ENCODE peak calls at places on chromosomes 7 and 10, in seven cellular contexts. F, V, P, Q, H, O and Z are unnamed samples.

GRCh38 chr7:88455696-88456095 is 149.0 kb upstream of the STEAP4 start:
- DNase-seq in F (no peak), V (no peak), P (no peak), Q (no peak), H (no peak), O (no peak), Z (no peak)

GRCh38 chr7:47347986-47348385 is 233.9 kb downstream of the TNS3 start:
- DNase-seq in F (no peak), V (no peak), P (no peak), Q (no peak), H (no peak), O (no peak), Z (no peak)

GRCh38 chr7:18356195-18356645 is 139.3 kb upstream of the HDAC9 start:
- DNase-seq in F (no peak), V (no peak), P (peak), Q (peak), H (peak), O (no peak), Z (no peak)

GRCh38 chr10:69254877-69255276 is 23.4 kb upstream of the HK1 start:
- DNase-seq in F (no peak), V (no peak), P (no peak), Q (no peak), H (no peak), O (no peak), Z (no peak)

GRCh38 chr7:38932509-38933168 is 23.6 kb upstream of the VPS41 start:
- DNase-seq in F (peak), V (no peak), P (peak), Q (peak), H (peak), O (peak), Z (peak)

GRCh38 chr10:133310399-133310755 is 1.7 kb downstream of the ZNF511 start:
- DNase-seq in F (no peak), V (no peak), P (no peak), Q (no peak), H (no peak), O (no peak), Z (no peak)

GRCh38 chr7:38027884-38028455 is 107.5 kb downstream of the EPDR1 start:
- DNase-seq in F (no peak), V (no peak), P (no peak), Q (no peak), H (no peak), O (no peak), Z (no peak)

GRCh38 chr7:22630069-22630468 is 96.9 kb upstream of the IL6 start:
- DNase-seq in F (no peak), V (no peak), P (no peak), Q (no peak), H (no peak), O (no peak), Z (no peak)

GRCh38 chr7:2004841-2005351 is 227.8 kb downstream of the MAD1L1 start:
- DNase-seq in F (no peak), V (no peak), P (no peak), Q (no peak), H (no peak), O (no peak), Z (no peak)

GRCh38 chr7:140876519-140877248 is 48.0 kb downstream of the BRAF start:
- DNase-seq in F (no peak), V (no peak), P (no peak), Q (no peak), H (no peak), O (peak), Z (no peak)

GRCh38 chr10:90051053-90051452 is 349.7 kb downstream of the KIF20B start:
- DNase-seq in F (no peak), V (no peak), P (no peak), Q (no peak), H (no peak), O (no peak), Z (no peak)

GRCh38 chr7:93747019-93747418 is 143.5 kb downstream of the TFPI2 start:
- DNase-seq in F (no peak), V (no peak), P (no peak), Q (no peak), H (no peak), O (no peak), Z (no peak)

GRCh38 chr7:29622335-29623265 is 59.0 kb downstream of the PRR15 start:
- DNase-seq in F (no peak), V (no peak), P (peak), Q (no peak), H (no peak), O (no peak), Z (no peak)

GRCh38 chr7:112416127-112416526 is 34.1 kb upstream of the IFRD1 start:
- DNase-seq in F (no peak), V (no peak), P (no peak), Q (no peak), H (no peak), O (no peak), Z (no peak)

GRCh38 chr7:55173671-55174070 is 154.9 kb downstream of the EGFR start:
- DNase-seq in F (no peak), V (no peak), P (no peak), Q (no peak), H (no peak), O (no peak), Z (no peak)

GRCh38 chr10:76984559-76985443 is 652.8 kb downstream of the KCNMA1 start:
- DNase-seq in F (peak), V (peak), P (peak), Q (peak), H (peak), O (no peak), Z (peak)

GRCh38 chr7:72183835-72184234 is 228.3 kb downstream of the CALN1 start:
- DNase-seq in F (no peak), V (no peak), P (peak), Q (peak), H (peak), O (no peak), Z (no peak)

GRCh38 chr7:139680676-139681462 is 96.9 kb downstream of the HIPK2 start:
- DNase-seq in F (no peak), V (no peak), P (no peak), Q (no peak), H (peak), O (no peak), Z (no peak)

GRCh38 chr10:6840093-6840763 is 260.2 kb upstream of the PRKCQ start:
- DNase-seq in F (no peak), V (no peak), P (no peak), Q (no peak), H (no peak), O (no peak), Z (no peak)

GRCh38 chr7:71718563-71718962 is 586.6 kb downstream of the GALNT17 start:
- DNase-seq in F (no peak), V (no peak), P (no peak), Q (no peak), H (no peak), O (no peak), Z (no peak)

GRCh38 chr10:102675887-102676616 is 31.8 kb downstream of the TRIM8 start:
- DNase-seq in F (no peak), V (no peak), P (no peak), Q (peak), H (no peak), O (no peak), Z (no peak)

GRCh38 chr7:132650498-132650897 is 74.2 kb upstream of the PLXNA4 start:
- DNase-seq in F (no peak), V (no peak), P (no peak), Q (no peak), H (no peak), O (no peak), Z (no peak)

GRCh38 chr10:43372751-43373445 is 1.5 kb downstream of the FXYD4 start:
- DNase-seq in F (no peak), V (no peak), P (peak), Q (no peak), H (no peak), O (no peak), Z (no peak)

GRCh38 chr7:39757604-39758003 is 134.2 kb downstream of the RALA start:
- DNase-seq in F (no peak), V (no peak), P (no peak), Q (no peak), H (no peak), O (no peak), Z (no peak)

GRCh38 chr7:8092140-8092539 is 123.5 kb downstream of the GLCCI1 start:
- DNase-seq in F (no peak), V (no peak), P (no peak), Q (no peak), H (no peak), O (no peak), Z (no peak)

GRCh38 chr10:29714096-29714874 is 79.5 kb upstream of the SVIL start:
- DNase-seq in F (no peak), V (no peak), P (no peak), Q (no peak), H (no peak), O (no peak), Z (no peak)

GRCh38 chr10:133311570-133311969 is 2.9 kb downstream of the ZNF511 start:
- DNase-seq in F (no peak), V (no peak), P (no peak), Q (no peak), H (no peak), O (no peak), Z (no peak)

GRCh38 chr7:46654546-46655443 is 733.7 kb upstream of the IGFBP3 start:
- DNase-seq in F (no peak), V (no peak), P (no peak), Q (no peak), H (no peak), O (no peak), Z (no peak)

GRCh38 chr10:6431861-6432260 is 148.2 kb downstream of the PRKCQ start:
- DNase-seq in F (no peak), V (no peak), P (no peak), Q (no peak), H (no peak), O (no peak), Z (no peak)

GRCh38 chr7:79823246-79823951 is 311.2 kb upstream of the GNAI1 start:
- DNase-seq in F (no peak), V (no peak), P (no peak), Q (no peak), H (no peak), O (no peak), Z (no peak)

GRCh38 chr10:57338823-57339558 is 928.7 kb downstream of the IPMK start:
- DNase-seq in F (no peak), V (no peak), P (peak), Q (peak), H (peak), O (peak), Z (peak)

GRCh38 chr7:45717537-45718235 is 143.5 kb downstream of the ADCY1 start:
- DNase-seq in F (no peak), V (no peak), P (peak), Q (no peak), H (no peak), O (no peak), Z (no peak)

GRCh38 chr7:116164552-116164951 is 45.8 kb upstream of the TES start:
- DNase-seq in F (no peak), V (no peak), P (no peak), Q (no peak), H (no peak), O (no peak), Z (no peak)

GRCh38 chr10:124701435-124701834 is 42.7 kb downstream of the FAM53B start:
- DNase-seq in F (no peak), V (no peak), P (no peak), Q (no peak), H (no peak), O (no peak), Z (no peak)

GRCh38 chr7:80896856-80897598 is 21.8 kb downstream of the SEMA3C start:
- DNase-seq in F (no peak), V (no peak), P (no peak), Q (no peak), H (no peak), O (no peak), Z (no peak)
- TF ChIP-seq TAF1 in F (no peak), V (no peak), P (no peak), Q (no peak), H (no peak), O (no peak), Z (no peak)

DNA sequence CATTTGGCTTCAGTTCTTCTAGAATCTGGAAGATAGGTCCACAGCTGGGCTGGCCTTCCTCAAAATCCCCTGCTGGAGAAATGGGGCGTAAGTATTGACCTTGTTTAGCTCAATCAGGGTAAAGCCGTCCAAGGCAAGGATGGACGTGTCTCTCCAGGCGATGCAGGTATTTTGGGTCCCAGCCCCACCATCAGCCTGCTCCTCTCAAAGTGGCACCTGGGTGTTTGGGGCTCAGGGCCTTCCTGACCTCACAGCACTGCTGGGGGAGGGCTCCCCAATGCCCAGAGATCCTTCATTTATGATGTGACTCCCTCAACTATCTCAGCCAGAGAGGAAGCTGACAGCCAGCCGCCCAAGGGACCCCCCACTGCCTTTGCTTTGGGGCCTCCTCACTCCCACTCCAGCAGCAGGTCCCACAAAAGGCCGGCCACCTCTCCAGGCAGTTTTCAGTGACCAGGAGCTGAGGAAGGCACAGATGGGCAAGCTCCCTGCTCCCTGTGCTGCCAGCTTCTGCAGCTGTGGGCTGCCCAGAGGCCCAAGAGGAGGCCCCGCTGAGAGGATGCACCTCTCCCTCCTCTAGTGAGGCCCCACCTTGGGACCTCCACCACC is 140.0 kb upstream of the TCERG1L start:
- DNase-seq in F (no peak), V (no peak), P (no peak), Q (no peak), H (no peak), O (no peak), Z (no peak)
- TF ChIP-seq POLR2AphosphoS5 in F (no peak), V (no peak), P (no peak), Q (no peak), H (no peak), O (no peak), Z (no peak)

GRCh38 chr7:30764030-30764991 is 6.9 kb upstream of the MINDY4 start:
- DNase-seq in F (no peak), V (no peak), P (no peak), Q (no peak), H (no peak), O (peak), Z (no peak)
- TF ChIP-seq TAF1 in F (no peak), V (no peak), P (no peak), Q (no peak), H (no peak), O (no peak), Z (no peak)

GRCh38 chr10:23121135-23121534 is 25.8 kb downstream of the MSRB2 start:
- DNase-seq in F (no peak), V (no peak), P (no peak), Q (no peak), H (no peak), O (no peak), Z (no peak)
- TF ChIP-seq POLR2AphosphoS5 in F (no peak), V (no peak), P (no peak), Q (no peak), H (no peak), O (no peak), Z (no peak)

GRCh38 chr7:155741805-155742204 is 70.5 kb downstream of the SHH start:
- DNase-seq in F (no peak), V (no peak), P (no peak), Q (no peak), H (no peak), O (no peak), Z (no peak)
- TF ChIP-seq TAF1 in F (no peak), V (no peak), P (no peak), Q (no peak), H (no peak), O (no peak), Z (no peak)

GRCh38 chr7:143900230-143900766 is 1.7 kb downstream of the TCAF1 start:
- DNase-seq in F (no peak), V (no peak), P (no peak), Q (peak), H (no peak), O (no peak), Z (no peak)
- TF ChIP-seq POLR2AphosphoS5 in F (no peak), V (no peak), P (no peak), Q (peak), H (no peak), O (no peak), Z (no peak)